ENCODE peak calls at places on chromosomes 7 and 10, in five cellular contexts. H is K562, V is Panc1, J is upper lobe of left lung, U is HCT116. F is an unnamed sample.
A peak's percentile ranks its signal among the peaks of the same experiment; 100 is the strongest.

GRCh38 chr7:144090667-144091066 is 4.6 kb downstream of the OR2A12 start:
- ATAC-seq in H (no peak), V (no peak), J (no peak), U (no peak), F (no peak)

GRCh38 chr7:73615886-73616285 is 8.4 kb downstream of the MLXIPL start:
- ATAC-seq in H (peak; percentile 2), V (peak; percentile 60), J (no peak), U (peak; percentile 48), F (no peak)

GRCh38 chr7:18457832-18458231 is 37.7 kb upstream of the HDAC9 start:
- ATAC-seq in H (no peak), V (no peak), J (no peak), U (no peak), F (no peak)

GRCh38 chr10:13118784-13119133 is 18.8 kb downstream of the OPTN start:
- ATAC-seq in H (no peak), V (no peak), J (no peak), U (no peak), F (no peak)

GRCh38 chr7:140059288-140060242 is 3.2 kb downstream of the PARP12 start:
- ATAC-seq in H (no peak), V (no peak), J (no peak), U (peak; percentile 26), F (no peak)

GRCh38 chr7:74306737-74307469 is 17.7 kb downstream of the CLIP2 start:
- ATAC-seq in H (peak; percentile 72), V (peak; percentile 66), J (peak; percentile 50), U (peak; percentile 50), F (peak; percentile 76)

GRCh38 chr10:76942556-76943416 is 694.8 kb downstream of the KCNMA1 start:
- ATAC-seq in H (no peak), V (no peak), J (no peak), U (no peak), F (no peak)

GRCh38 chr7:97016392-97017196 is 8.0 kb downstream of the DLX5 start:
- ATAC-seq in H (peak; percentile 61), V (peak; percentile 93), J (peak; percentile 23), U (no peak), F (no peak)

GRCh38 chr7:138521837-138522461 is 61.9 kb downstream of the TRIM24 start:
- ATAC-seq in H (no peak), V (no peak), J (no peak), U (no peak), F (no peak)

GRCh38 chr10:114094795-114095194 is 51.1 kb downstream of the ADRB1 start:
- ATAC-seq in H (no peak), V (no peak), J (peak; percentile 54), U (no peak), F (no peak)

GRCh38 chr10:124697837-124698559 is 46.2 kb downstream of the FAM53B start:
- ATAC-seq in H (no peak), V (peak; percentile 49), J (no peak), U (peak; percentile 43), F (no peak)

GRCh38 chr10:119208553-119208940 is 1.2 kb downstream of the GRK5 start:
- ATAC-seq in H (no peak), V (no peak), J (no peak), U (no peak), F (no peak)

GRCh38 chr10:45422207-45422606 is 48.2 kb downstream of the ALOX5 start:
- ATAC-seq in H (no peak), V (peak; percentile 7), J (no peak), U (no peak), F (no peak)

GRCh38 chr7:155466142-155466813 is 8.3 kb downstream of the EN2 start:
- ATAC-seq in H (no peak), V (no peak), J (no peak), U (no peak), F (no peak)

GRCh38 chr10:21015838-21016237 is 118.7 kb upstream of the NEBL start:
- ATAC-seq in H (no peak), V (no peak), J (no peak), U (peak; percentile 50), F (no peak)

GRCh38 chr7:114777288-114777687 is 144.6 kb upstream of the MDFIC start:
- ATAC-seq in H (no peak), V (no peak), J (no peak), U (no peak), F (no peak)

GRCh38 chr7:6032167-6032566 is 991 bp downstream of the ANKRD61 start:
- ATAC-seq in H (peak; percentile 70), V (no peak), J (no peak), U (no peak), F (no peak)

GRCh38 chr7:99313204-99313573 is 12.5 kb upstream of the ARPC1A start:
- ATAC-seq in H (no peak), V (no peak), J (no peak), U (no peak), F (no peak)

GRCh38 chr7:139562972-139563565 is 39.6 kb downstream of the CLEC2L start:
- ATAC-seq in H (peak; percentile 26), V (no peak), J (peak; percentile 62), U (no peak), F (no peak)

GRCh38 chr7:112692333-112692732 is 97.9 kb downstream of the TMEM168 start:
- ATAC-seq in H (no peak), V (no peak), J (peak; percentile 65), U (no peak), F (no peak)

GRCh38 chr7:32871624-32872371 is 19.8 kb downstream of the KBTBD2 start:
- ATAC-seq in H (no peak), V (no peak), J (no peak), U (no peak), F (no peak)

GRCh38 chr7:36887969-36888368 is 163.7 kb upstream of the AOAH start:
- ATAC-seq in H (no peak), V (no peak), J (no peak), U (no peak), F (no peak)

GRCh38 chr7:69464035-69464434 is 134.2 kb upstream of the AUTS2 start:
- ATAC-seq in H (no peak), V (no peak), J (no peak), U (no peak), F (no peak)

GRCh38 chr10:17854044-17854652 is 45.0 kb downstream of the MRC1 start:
- ATAC-seq in H (no peak), V (no peak), J (no peak), U (no peak), F (no peak)

GRCh38 chr10:132411561-132412253 is 14.7 kb downstream of the PWWP2B start:
- ATAC-seq in H (no peak), V (peak; percentile 41), J (no peak), U (no peak), F (peak; percentile 59)

GRCh38 chr7:2794836-2795636 is 49.1 kb downstream of the GNA12 start:
- ATAC-seq in H (no peak), V (no peak), J (no peak), U (no peak), F (no peak)

GRCh38 chr10:78062296-78062695 is 28.6 kb downstream of the RPS24 start:
- ATAC-seq in H (no peak), V (no peak), J (no peak), U (no peak), F (no peak)

GRCh38 chr7:40888499-40888898 is 753.7 kb downstream of the SUGCT start:
- ATAC-seq in H (no peak), V (no peak), J (peak; percentile 34), U (no peak), F (no peak)

GRCh38 chr10:80356563-80356999 is at the start of the genes DYDC1 and DYDC2:
- ATAC-seq in H (peak; percentile 74), V (peak; percentile 78), J (peak; percentile 79), U (no peak), F (no peak)

GRCh38 chr10:80351220-80351619 is 5.3 kb downstream of the DYDC1 start:
- ATAC-seq in H (no peak), V (no peak), J (no peak), U (no peak), F (no peak)

GRCh38 chr10:80359644-80360043 is 3.1 kb downstream of the DYDC2 start:
- ATAC-seq in H (no peak), V (no peak), J (no peak), U (no peak), F (no peak)

GRCh38 chr10:80357804-80358125 is 1.2 kb downstream of the DYDC2 start:
- ATAC-seq in H (no peak), V (peak; percentile 18), J (no peak), U (peak; percentile 58), F (no peak)

GRCh38 chr10:80357000-80357803 is 621 bp downstream of the DYDC2 start:
- ATAC-seq in H (peak; percentile 20), V (peak; percentile 47), J (no peak), U (peak; percentile 54), F (no peak)
- TF ChIP-seq POLR2AphosphoS5 in H (no peak), V (no peak), J (no peak), U (no peak), F (no peak)

DNA sequence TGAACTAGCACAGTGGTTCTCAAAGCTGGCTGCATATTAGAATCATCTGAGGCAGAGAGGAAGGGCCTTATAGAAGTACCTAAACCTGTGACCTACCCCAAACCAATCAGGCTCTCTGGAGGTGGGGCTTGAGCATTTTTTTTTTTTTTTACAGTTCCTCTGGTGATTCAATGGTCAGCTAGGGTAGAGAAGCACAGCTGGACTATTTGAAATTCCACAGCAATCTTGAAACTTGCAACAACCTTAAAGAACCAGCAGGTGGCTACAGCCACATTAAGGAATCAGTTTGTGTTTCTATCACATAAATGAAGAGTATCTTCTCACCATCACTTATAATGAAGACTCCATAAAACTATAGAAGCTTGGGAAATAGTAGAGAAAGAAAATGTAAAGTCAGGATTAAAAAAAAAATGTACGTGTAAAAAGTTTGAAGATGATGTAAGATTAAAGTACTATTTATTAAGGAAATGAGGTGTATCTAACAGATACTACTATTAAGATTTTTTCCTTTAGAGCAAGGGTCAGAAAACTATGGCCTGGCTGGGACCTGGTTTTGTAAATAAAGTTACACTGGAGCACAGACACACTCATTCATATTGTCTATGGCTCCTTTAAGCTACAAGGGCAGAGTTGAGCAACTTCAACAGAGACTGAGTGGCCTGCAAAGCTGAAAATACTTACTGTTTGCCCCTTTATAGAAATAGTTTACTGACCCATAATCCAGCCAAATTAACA is 3.8 kb downstream of the RTKN2 start:
- ATAC-seq in H (peak; percentile 80), V (peak; percentile 22), J (peak; percentile 75), U (peak; percentile 63), F (peak; percentile 37)
- H3K4me3 ChIP-seq in H (no peak overlapping the region), V (peak overlapping the region; percentile 98), J (no peak overlapping the region), U (no peak overlapping the region), F (no peak overlapping the region)

GRCh38 chr10:91880310-91880709 is 29.0 kb downstream of the FGFBP3 start:
- ATAC-seq in H (peak; percentile 43), V (peak; percentile 35), J (no peak), U (peak; percentile 69), F (peak; percentile 55)
- TF ChIP-seq CTCF in H (no peak), V (no peak), J (no peak), U (no peak), F (no peak)

DNA sequence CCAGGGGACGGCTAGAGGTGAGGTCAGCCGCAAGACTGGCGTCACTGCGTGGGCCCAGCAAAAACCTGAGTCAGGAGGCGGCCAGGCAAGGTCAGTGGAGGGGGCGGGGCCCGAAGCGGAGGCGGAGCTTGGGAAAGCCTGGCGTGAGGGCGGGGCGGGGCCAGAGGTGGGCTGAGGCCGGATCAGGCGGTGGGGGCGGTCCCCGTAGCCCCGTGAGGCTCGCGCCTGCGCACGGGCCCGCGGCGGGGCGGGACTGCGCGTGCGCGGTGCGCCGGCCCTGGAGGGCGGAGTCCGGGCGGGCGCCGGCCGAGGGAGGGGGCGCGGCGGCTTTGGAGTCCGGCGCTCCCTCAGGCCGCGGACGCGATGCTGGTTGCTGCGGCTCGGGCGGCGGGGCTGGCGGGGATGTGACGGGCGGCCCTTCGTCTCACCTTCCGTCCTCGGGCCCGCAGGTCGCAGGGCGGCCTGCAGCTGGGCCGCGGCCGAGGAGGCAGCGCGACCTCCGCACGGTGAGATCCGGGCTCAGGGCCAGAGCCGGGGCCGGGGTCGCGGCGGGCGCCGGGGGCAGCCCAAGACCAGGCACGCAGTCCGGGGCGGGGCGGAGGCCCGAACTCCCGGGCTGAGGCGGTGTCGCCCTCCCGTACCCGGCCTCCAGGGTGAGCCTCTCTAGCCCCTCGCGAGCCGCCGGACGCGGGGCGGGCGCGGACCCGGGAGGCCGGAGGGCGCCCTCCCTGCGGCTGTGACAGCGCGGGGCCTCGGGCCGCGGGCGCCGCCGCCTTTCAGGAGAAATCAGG is at the start of gene CCSER2:
- ATAC-seq in H (peak; percentile 91), V (peak; percentile 96), J (peak; percentile 98), U (peak; percentile 89), F (peak; percentile 97)
- TF ChIP-seq POLR2AphosphoS5 in H (no peak), V (peak; percentile 58), J (peak; percentile 84), U (peak; percentile 73), F (peak; percentile 44)

F was measured in gastroesophageal sphincter.